ENCODE peak calls at places on chromosomes 6 and 20, in seven cellular contexts. J, M, O, G, S, N and W are unnamed samples.

GRCh38 chr6:14055541-14055940 is 62.0 kb upstream of the CD83 start:
- DNase-seq in G (no peak), J (no peak), O (no peak), M (no peak), S (no peak), N (no peak), W (no peak)

GRCh38 chr6:142300758-142301251 is 1.0 kb upstream of the ADGRG6 start:
- DNase-seq in M (peak), N (no peak), S (no peak), G (no peak), O (no peak), J (peak), W (no peak)

GRCh38 chr6:146865756-146866266 is 267.0 kb downstream of the ADGB start:
- DNase-seq in S (no peak), G (no peak), N (no peak), O (no peak), M (no peak), J (no peak), W (no peak)

GRCh38 chr6:157625764-157626163 is 197.3 kb upstream of the SNX9 start:
- DNase-seq in J (no peak), O (no peak), M (no peak), S (no peak), N (no peak), G (no peak), W (no peak)

GRCh38 chr6:130943738-130944137 is 116.5 kb downstream of the SMLR1 start:
- DNase-seq in G (no peak), J (no peak), N (no peak), M (no peak), S (no peak), O (no peak), W (no peak)

GRCh38 chr6:33787954-33788693 is 806 bp downstream of the LEMD2 start:
- DNase-seq in S (peak), O (peak), N (peak), G (peak), J (peak), M (peak), W (peak)

GRCh38 chr6:52994789-52995078 is 350 bp downstream of the GSTA4 start:
- DNase-seq in G (peak), J (no peak), N (peak), S (peak), M (peak), O (peak), W (no peak)

GRCh38 chr6:144314003-144314485 is 28.9 kb downstream of the UTRN start:
- DNase-seq in O (no peak), J (peak), M (no peak), G (no peak), S (no peak), N (no peak), W (peak)

GRCh38 chr6:106360410-106360988 is at the start of gene CRYBG1:
- DNase-seq in O (peak), N (no peak), G (peak), M (peak), S (peak), J (no peak), W (peak)

GRCh38 chr6:80544500-80545055 is 438.1 kb downstream of the BCKDHB start:
- DNase-seq in O (no peak), J (no peak), G (no peak), N (no peak), M (no peak), S (no peak), W (no peak)

GRCh38 chr20:36579996-36580545 is 6.7 kb downstream of the TGIF2 start:
- DNase-seq in M (no peak), O (no peak), G (no peak), N (no peak), J (peak), S (no peak), W (no peak)

GRCh38 chr20:3797592-3798404 is 1.7 kb downstream of the CDC25B start:
- DNase-seq in N (no peak), O (no peak), M (no peak), G (no peak), J (no peak), S (peak), W (no peak)

GRCh38 chr6:117552618-117553017 is 49.7 kb downstream of the GOPC start:
- DNase-seq in M (no peak), O (no peak), N (no peak), G (no peak), J (no peak), S (no peak), W (no peak)

GRCh38 chr6:151690768-151691562 is 116.5 kb upstream of the ESR1 start:
- DNase-seq in N (no peak), J (no peak), G (no peak), S (peak), M (no peak), O (no peak), W (no peak)

GRCh38 chr6:129667621-129668020 is 42.4 kb downstream of the ARHGAP18 start:
- DNase-seq in G (no peak), J (no peak), S (no peak), M (no peak), N (no peak), O (no peak), W (no peak)

GRCh38 chr6:109738200-109738599 is 47.1 kb downstream of the FIG4 start:
- DNase-seq in J (no peak), M (no peak), N (no peak), G (no peak), S (no peak), O (no peak), W (no peak)

GRCh38 chr20:37939701-37940151 is 36.8 kb downstream of the VSTM2L start:
- DNase-seq in G (no peak), J (no peak), N (no peak), O (no peak), M (no peak), S (no peak), W (no peak)

GRCh38 chr6:221531-222349 is 70.5 kb upstream of the DUSP22 start:
- DNase-seq in O (peak), S (no peak), G (no peak), M (no peak), J (no peak), N (no peak), W (no peak)

GRCh38 chr20:12201289-12201991 is 283.7 kb downstream of the BTBD3 start:
- DNase-seq in M (no peak), S (no peak), N (no peak), G (no peak), O (no peak), J (no peak), W (no peak)

GRCh38 chr6:33609444-33610034 is 11.6 kb upstream of the ITPR3 start:
- DNase-seq in N (no peak), O (no peak), G (no peak), J (peak), M (no peak), S (peak), W (no peak)

GRCh38 chr6:108408453-108408852 is 113.6 kb downstream of the AFG1L start:
- DNase-seq in N (no peak), J (no peak), M (no peak), G (no peak), O (no peak), S (no peak), W (no peak)

GRCh38 chr6:149235130-149235561 is 82.4 kb upstream of the TAB2 start:
- DNase-seq in G (no peak), M (no peak), S (peak), J (peak), N (no peak), O (no peak), W (no peak)

GRCh38 chr20:64133951-64134407 is 26.6 kb upstream of the NPBWR2 start:
- DNase-seq in N (no peak), O (no peak), G (no peak), M (no peak), S (peak), J (no peak), W (no peak)